ENCODE peak calls at places on chromosome 10, in ten cellular contexts. U, B, S, I, C, A, O, J, Q and M are unnamed samples.

GRCh38 chr10:45181483-45181882 is 133.9 kb downstream of the OR13A1 start:
- DNase-seq in U (peak), B (no peak), S (no peak), I (no peak), C (no peak), A (no peak), O (no peak), J (peak), Q (no peak), M (no peak)

GRCh38 chr10:76331742-76332141 is 900.3 kb downstream of the LRMDA start:
- DNase-seq in U (no peak), B (no peak), S (no peak), I (no peak), C (no peak), A (no peak), O (no peak), J (no peak), Q (no peak), M (no peak)

GRCh38 chr10:26437637-26438461 is at the start of gene APBB1IP:
- DNase-seq in U (peak), B (no peak), S (no peak), I (peak), C (peak), A (no peak), O (no peak), J (peak), Q (no peak), M (peak)

GRCh38 chr10:71985542-71986250 is 21.5 kb downstream of the CHST3 start:
- DNase-seq in U (peak), B (no peak), S (no peak), I (peak), C (no peak), A (no peak), O (no peak), J (peak), Q (no peak), M (no peak)

GRCh38 chr10:132516771-132517725 is 20.5 kb upstream of the INPP5A start:
- DNase-seq in U (peak), B (no peak), S (no peak), I (no peak), C (peak), A (peak), O (no peak), J (peak), Q (peak), M (no peak)

GRCh38 chr10:119309423-119309770 is 102.0 kb downstream of the GRK5 start:
- DNase-seq in U (no peak), B (no peak), S (no peak), I (peak), C (no peak), A (no peak), O (no peak), J (no peak), Q (no peak), M (no peak)

GRCh38 chr10:72435570-72435969 is 80.9 kb upstream of the DNAJB12 start:
- DNase-seq in U (no peak), B (no peak), S (no peak), I (no peak), C (no peak), A (no peak), O (no peak), J (no peak), Q (no peak), M (no peak)

GRCh38 chr10:96540240-96540639 is 26.5 kb upstream of the TLL2 start:
- DNase-seq in U (no peak), B (no peak), S (no peak), I (no peak), C (no peak), A (no peak), O (no peak), J (no peak), Q (no peak), M (no peak)

GRCh38 chr10:9175200-9175599 is 1120.7 kb downstream of the GATA3 start:
- DNase-seq in U (no peak), B (no peak), S (no peak), I (no peak), C (no peak), A (no peak), O (no peak), J (no peak), Q (no peak), M (no peak)

GRCh38 chr10:78335691-78336401 is 302.2 kb downstream of the RPS24 start:
- DNase-seq in U (peak), B (no peak), S (no peak), I (no peak), C (no peak), A (no peak), O (no peak), J (peak), Q (peak), M (no peak)

GRCh38 chr10:86372119-86372784 is 5.7 kb upstream of the GRID1 start:
- DNase-seq in U (no peak), B (no peak), S (no peak), I (no peak), C (peak), A (no peak), O (no peak), J (no peak), Q (no peak), M (no peak)

GRCh38 chr10:102414749-102415148 is 3.8 kb downstream of the PSD start:
- DNase-seq in U (peak), B (no peak), S (no peak), I (no peak), C (no peak), A (no peak), O (no peak), J (no peak), Q (no peak), M (no peak)

GRCh38 chr10:103069453-103070331 is 123.4 kb downstream of the NT5C2 start:
- DNase-seq in U (peak), B (peak), S (peak), I (peak), C (peak), A (no peak), O (no peak), J (peak), Q (peak), M (peak)

GRCh38 chr10:30207485-30208052 is 141.5 kb downstream of the MTPAP start:
- DNase-seq in U (no peak), B (no peak), S (no peak), I (no peak), C (no peak), A (no peak), O (no peak), J (peak), Q (no peak), M (no peak)

GRCh38 chr10:63542835-63543575 is 21.8 kb downstream of the REEP3 start:
- DNase-seq in U (no peak), B (no peak), S (no peak), I (no peak), C (no peak), A (no peak), O (no peak), J (peak), Q (no peak), M (no peak)

GRCh38 chr10:112517381-112517976 is 70.5 kb downstream of the VTI1A start:
- DNase-seq in U (no peak), B (no peak), S (peak), I (no peak), C (no peak), A (no peak), O (no peak), J (no peak), Q (no peak), M (no peak)

GRCh38 chr10:114541081-114541833 is 116.8 kb downstream of the ABLIM1 start:
- DNase-seq in U (peak), B (no peak), S (peak), I (no peak), C (no peak), A (no peak), O (no peak), J (peak), Q (no peak), M (peak)

GRCh38 chr10:23291551-23292334 is 52.9 kb downstream of the C10orf67 start:
- DNase-seq in U (no peak), B (no peak), S (no peak), I (no peak), C (no peak), A (no peak), O (no peak), J (peak), Q (no peak), M (no peak)

GRCh38 chr10:24465899-24466615 is 257.1 kb downstream of the KIAA1217 start:
- DNase-seq in U (no peak), B (no peak), S (peak), I (no peak), C (no peak), A (no peak), O (no peak), J (peak), Q (peak), M (no peak)

GRCh38 chr10:84065764-84066163 is 73.5 kb upstream of the GHITM start:
- DNase-seq in U (no peak), B (no peak), S (no peak), I (no peak), C (no peak), A (no peak), O (no peak), J (no peak), Q (no peak), M (no peak)

GRCh38 chr10:110446954-110447608 is 50.6 kb upstream of the DUSP5 start:
- DNase-seq in U (peak), B (no peak), S (peak), I (no peak), C (peak), A (peak), O (no peak), J (peak), Q (peak), M (no peak)

GRCh38 chr10:21134645-21135395 is 237.7 kb upstream of the NEBL start:
- DNase-seq in U (no peak), B (peak), S (peak), I (no peak), C (no peak), A (no peak), O (no peak), J (no peak), Q (no peak), M (no peak)

GRCh38 chr10:128723631-128724205 is 597.5 kb upstream of the MKI67 start:
- DNase-seq in U (no peak), B (no peak), S (no peak), I (no peak), C (no peak), A (no peak), O (no peak), J (no peak), Q (no peak), M (peak)